ENCODE peak calls at places on chromosomes 16 and 17, in five cellular contexts. One of them, this sample, is unnamed. For H3K4me1, the result is how much of the 10 kb centered on the place peaks cover.

GRCh38 chr17:17797119-17797809 is 39.5 kb downstream of the SREBF1 start:
- DNase-seq in DND-41: no peak
- DNase-seq in lung: no peak
- DNase-seq in uterus: no peak
- DNase-seq in mesendoderm: no peak
- DNase-seq in this sample: no peak

GRCh38 chr16:20410153-20410723 is 904 bp downstream of the ACSM5 start:
- DNase-seq in DND-41: no peak
- DNase-seq in lung: no peak
- DNase-seq in uterus: no peak
- DNase-seq in mesendoderm: no peak
- DNase-seq in this sample: no peak

GRCh38 chr17:39097159-39097519 is 54.3 kb downstream of the PLXDC1 start:
- DNase-seq in DND-41: no peak
- DNase-seq in lung: no peak
- DNase-seq in uterus: no peak
- DNase-seq in mesendoderm: no peak
- DNase-seq in this sample: no peak

GRCh38 chr17:10657123-10657522 is at the start of gene MYH3:
- DNase-seq in DND-41: no peak
- DNase-seq in lung: no peak
- DNase-seq in uterus: no peak
- DNase-seq in mesendoderm: no peak
- DNase-seq in this sample: no peak

GRCh38 chr17:17993852-17994251 is 21.2 kb downstream of the DRC3 start:
- DNase-seq in DND-41: no peak
- DNase-seq in lung: no peak
- DNase-seq in uterus: no peak
- DNase-seq in mesendoderm: no peak
- DNase-seq in this sample: no peak

GRCh38 chr17:78748048-78748729 is 33.9 kb downstream of the CYTH1 start:
- DNase-seq in DND-41: no peak
- DNase-seq in lung: no peak
- DNase-seq in uterus: no peak
- DNase-seq in mesendoderm: no peak
- DNase-seq in this sample: peak

GRCh38 chr17:68804777-68805176 is 150.4 kb downstream of the ABCA8 start:
- DNase-seq in DND-41: no peak
- DNase-seq in lung: no peak
- DNase-seq in uterus: no peak
- DNase-seq in mesendoderm: no peak
- DNase-seq in this sample: no peak

GRCh38 chr16:67101683-67102082 is 8.1 kb upstream of the PHAF1 start:
- DNase-seq in DND-41: no peak
- DNase-seq in lung: no peak
- DNase-seq in uterus: no peak
- DNase-seq in mesendoderm: no peak
- DNase-seq in this sample: no peak

GRCh38 chr16:14514967-14515366 is 115.1 kb downstream of the PARN start:
- DNase-seq in DND-41: no peak
- DNase-seq in lung: no peak
- DNase-seq in uterus: no peak
- DNase-seq in mesendoderm: no peak
- DNase-seq in this sample: no peak

GRCh38 chr16:70706948-70707465 is 21.2 kb upstream of the MTSS2 start:
- DNase-seq in DND-41: no peak
- DNase-seq in lung: no peak
- DNase-seq in uterus: peak
- DNase-seq in mesendoderm: no peak
- DNase-seq in this sample: no peak

GRCh38 chr17:40097931-40098845 is 2.2 kb downstream of the NR1D1 start:
- DNase-seq in DND-41: no peak
- DNase-seq in lung: peak
- DNase-seq in uterus: peak
- DNase-seq in mesendoderm: no peak
- DNase-seq in this sample: no peak

GRCh38 chr16:70267516-70267915 is 15.8 kb upstream of the EXOSC6 start:
- DNase-seq in DND-41: peak
- DNase-seq in lung: no peak
- DNase-seq in uterus: no peak
- DNase-seq in mesendoderm: peak
- DNase-seq in this sample: peak

GRCh38 chr17:5537251-5537650 is 47.1 kb downstream of the NLRP1 start:
- DNase-seq in DND-41: no peak
- DNase-seq in lung: no peak
- DNase-seq in uterus: no peak
- DNase-seq in mesendoderm: no peak
- DNase-seq in this sample: no peak

GRCh38 chr17:32863559-32863958 is 13.4 kb downstream of the MYO1D start:
- DNase-seq in DND-41: no peak
- DNase-seq in lung: no peak
- DNase-seq in uterus: no peak
- DNase-seq in mesendoderm: no peak
- DNase-seq in this sample: no peak

GRCh38 chr16:8751481-8752311 is 45.7 kb downstream of the TMEM186 start:
- DNase-seq in DND-41: no peak
- DNase-seq in lung: no peak
- DNase-seq in uterus: no peak
- DNase-seq in mesendoderm: peak
- DNase-seq in this sample: no peak

GRCh38 chr16:30761427-30761927 is 385 bp downstream of the CFAP119 start:
- DNase-seq in DND-41: peak
- DNase-seq in lung: no peak
- DNase-seq in uterus: no peak
- DNase-seq in mesendoderm: peak
- DNase-seq in this sample: peak

GRCh38 chr16:11151156-11151904 is 104.7 kb downstream of the SOCS1 start:
- DNase-seq in DND-41: no peak
- DNase-seq in lung: no peak
- DNase-seq in uterus: no peak
- DNase-seq in mesendoderm: no peak
- DNase-seq in this sample: no peak

GRCh38 chr16:6132121-6132520 is 1034.5 kb upstream of the EEF2KMT start:
- DNase-seq in DND-41: no peak
- DNase-seq in lung: no peak
- DNase-seq in uterus: no peak
- DNase-seq in mesendoderm: peak
- DNase-seq in this sample: no peak

GRCh38 chr16:6133009-6133408 is 1035.4 kb upstream of the EEF2KMT start:
- DNase-seq in DND-41: no peak
- DNase-seq in lung: no peak
- DNase-seq in uterus: no peak
- DNase-seq in mesendoderm: peak
- DNase-seq in this sample: no peak

GRCh38 chr16:6125483-6126259 is 1028.1 kb upstream of the EEF2KMT start:
- DNase-seq in DND-41: no peak
- DNase-seq in lung: no peak
- DNase-seq in uterus: no peak
- DNase-seq in mesendoderm: no peak
- DNase-seq in this sample: no peak

DNA sequence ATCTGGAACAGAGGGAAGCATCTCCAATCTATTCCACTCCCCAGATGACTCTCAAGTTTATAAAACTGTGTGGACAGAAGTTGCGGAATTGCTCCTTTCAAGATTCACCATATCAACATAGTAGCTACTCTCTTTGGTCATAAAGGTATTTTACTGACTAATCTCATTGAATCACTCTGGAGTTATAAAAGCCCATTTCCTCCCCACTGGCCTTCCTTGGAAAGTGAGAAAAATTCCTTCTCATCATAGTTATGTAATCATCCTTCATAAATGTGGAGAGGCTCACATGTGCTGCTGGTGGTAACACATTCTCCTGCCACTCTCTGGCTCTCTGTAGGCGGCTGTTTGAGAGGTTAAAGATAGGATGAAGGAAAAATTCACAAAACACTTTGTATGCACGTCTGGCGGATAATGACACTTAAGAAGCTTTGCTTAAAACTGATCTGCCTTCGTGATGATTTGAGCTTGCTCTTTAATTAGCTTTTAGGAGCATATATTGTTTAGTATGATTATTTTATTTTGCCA is 1034.0 kb upstream of the EEF2KMT start:
- DNase-seq in DND-41: no peak
- DNase-seq in lung: no peak
- DNase-seq in uterus: no peak
- DNase-seq in mesendoderm: no peak
- DNase-seq in this sample: no peak
- H3K27ac ChIP-seq in DND-41: no peak
- H3K27ac ChIP-seq in lung: no peak
- H3K27ac ChIP-seq in uterus: no peak
- H3K27ac ChIP-seq in mesendoderm: no peak
- H3K27ac ChIP-seq in this sample: no peak

DNA sequence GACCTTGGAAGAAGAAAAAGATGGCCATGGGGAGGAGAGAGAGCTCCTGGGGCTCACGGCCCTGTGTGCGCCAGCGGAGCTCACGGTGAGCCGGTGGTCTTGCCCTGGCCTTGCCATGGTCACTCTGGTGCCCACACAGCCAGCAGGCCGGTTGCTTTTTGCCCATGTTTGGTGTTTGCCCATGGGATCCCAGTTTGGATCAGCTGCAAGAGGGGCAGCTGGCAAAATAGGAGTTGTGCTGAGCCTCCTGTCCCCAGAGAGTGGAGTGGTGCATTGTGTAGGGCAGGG is 1.6 kb downstream of the NHERF1 start:
- DNase-seq in DND-41: no peak
- DNase-seq in lung: no peak
- DNase-seq in uterus: no peak
- DNase-seq in mesendoderm: no peak
- DNase-seq in this sample: no peak
- H3K4me1 ChIP-seq in DND-41: half or more
- H3K4me1 ChIP-seq in lung: under half
- H3K4me1 ChIP-seq in uterus: under half
- H3K4me1 ChIP-seq in mesendoderm: under half
- H3K4me1 ChIP-seq in this sample: half or more

GRCh38 chr17:20191066-20191465 is 181.9 kb downstream of the SPECC1 start:
- DNase-seq in DND-41: no peak
- DNase-seq in lung: no peak
- DNase-seq in uterus: no peak
- DNase-seq in mesendoderm: no peak
- DNase-seq in this sample: no peak
- H3K27ac ChIP-seq in DND-41: no peak
- H3K27ac ChIP-seq in lung: no peak
- H3K27ac ChIP-seq in uterus: no peak
- H3K27ac ChIP-seq in mesendoderm: no peak
- H3K27ac ChIP-seq in this sample: no peak

GRCh38 chr17:81934098-81934757 is 2.9 kb downstream of the PYCR1 start:
- DNase-seq in DND-41: no peak
- DNase-seq in lung: no peak
- DNase-seq in uterus: no peak
- DNase-seq in mesendoderm: no peak
- DNase-seq in this sample: no peak

GRCh38 chr17:81934850-81935708 is 2.0 kb downstream of the PYCR1 start:
- DNase-seq in DND-41: no peak
- DNase-seq in lung: no peak
- DNase-seq in uterus: no peak
- DNase-seq in mesendoderm: no peak
- DNase-seq in this sample: no peak

GRCh38 chr17:81932333-81932983 is 4.6 kb downstream of the PYCR1 start:
- DNase-seq in DND-41: no peak
- DNase-seq in lung: no peak
- DNase-seq in uterus: no peak
- DNase-seq in mesendoderm: no peak
- DNase-seq in this sample: no peak

GRCh38 chr17:81933178-81933699 is 3.9 kb downstream of the PYCR1 start:
- DNase-seq in DND-41: no peak
- DNase-seq in lung: no peak
- DNase-seq in uterus: no peak
- DNase-seq in mesendoderm: no peak
- DNase-seq in this sample: no peak

GRCh38 chr17:81935709-81936084 is 1.4 kb downstream of the PYCR1 start:
- DNase-seq in DND-41: no peak
- DNase-seq in lung: no peak
- DNase-seq in uterus: no peak
- DNase-seq in mesendoderm: no peak
- DNase-seq in this sample: no peak
- H3K4me1 ChIP-seq in DND-41: under half
- H3K4me1 ChIP-seq in lung: under half
- H3K4me1 ChIP-seq in uterus: under half
- H3K4me1 ChIP-seq in mesendoderm: under half
- H3K4me1 ChIP-seq in this sample: under half

GRCh38 chr17:77319211-77320031 is 178.7 kb downstream of the SEC14L1 start:
- DNase-seq in DND-41: peak
- DNase-seq in lung: peak
- DNase-seq in uterus: peak
- DNase-seq in mesendoderm: peak
- DNase-seq in this sample: peak

GRCh38 chr17:77322284-77322533 is 181.4 kb downstream of the SEC14L1 start:
- DNase-seq in DND-41: no peak
- DNase-seq in lung: no peak
- DNase-seq in uterus: no peak
- DNase-seq in mesendoderm: no peak
- DNase-seq in this sample: no peak

GRCh38 chr17:77318491-77319210 is 177.9 kb downstream of the SEC14L1 start:
- DNase-seq in DND-41: no peak
- DNase-seq in lung: no peak
- DNase-seq in uterus: peak
- DNase-seq in mesendoderm: peak
- DNase-seq in this sample: no peak

GRCh38 chr17:77320046-77320445 is 179.3 kb downstream of the SEC14L1 start:
- DNase-seq in DND-41: no peak
- DNase-seq in lung: no peak
- DNase-seq in uterus: peak
- DNase-seq in mesendoderm: no peak
- DNase-seq in this sample: no peak

GRCh38 chr17:77320501-77321256 is 179.9 kb downstream of the SEC14L1 start:
- DNase-seq in DND-41: no peak
- DNase-seq in lung: no peak
- DNase-seq in uterus: peak
- DNase-seq in mesendoderm: no peak
- DNase-seq in this sample: no peak
- H3K27ac ChIP-seq in DND-41: no peak
- H3K27ac ChIP-seq in lung: peak
- H3K27ac ChIP-seq in uterus: peak
- H3K27ac ChIP-seq in mesendoderm: no peak
- H3K27ac ChIP-seq in this sample: no peak

DNA sequence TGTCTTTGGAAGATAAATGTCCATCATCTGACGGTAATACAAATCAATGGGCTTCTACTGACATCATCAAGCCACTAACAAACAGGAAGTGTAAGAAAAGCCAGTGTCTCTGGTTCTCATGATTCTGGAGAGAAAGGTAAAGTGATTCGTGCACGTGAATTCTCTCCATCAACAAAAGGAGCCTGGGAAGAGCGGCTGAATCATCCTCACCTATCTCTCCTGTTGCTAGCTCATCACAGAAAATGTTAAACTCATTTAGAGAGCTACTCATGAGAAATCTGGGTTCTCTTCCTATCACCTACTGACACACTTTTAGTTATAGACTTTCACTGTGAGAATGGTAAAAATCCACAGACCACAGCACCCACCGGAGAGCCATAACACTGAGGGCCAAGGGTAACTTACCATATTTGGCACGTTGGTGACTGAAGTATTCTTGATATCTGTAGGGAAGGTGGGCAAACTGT is 70.3 kb downstream of the CREBBP start:
- DNase-seq in DND-41: no peak
- DNase-seq in lung: no peak
- DNase-seq in uterus: no peak
- DNase-seq in mesendoderm: no peak
- DNase-seq in this sample: no peak
- H3K4me1 ChIP-seq in DND-41: under half
- H3K4me1 ChIP-seq in lung: under half
- H3K4me1 ChIP-seq in uterus: under half
- H3K4me1 ChIP-seq in mesendoderm: under half
- H3K4me1 ChIP-seq in this sample: half or more

GRCh38 chr17:28335201-28335958 is at the start of the genes IFT20 and TNFAIP1:
- DNase-seq in DND-41: peak
- DNase-seq in lung: peak
- DNase-seq in uterus: peak
- DNase-seq in mesendoderm: peak
- DNase-seq in this sample: peak
- H3K27ac ChIP-seq in DND-41: peak
- H3K27ac ChIP-seq in lung: peak
- H3K27ac ChIP-seq in uterus: peak
- H3K27ac ChIP-seq in mesendoderm: peak
- H3K27ac ChIP-seq in this sample: peak

This sample was measured in CD4-positive, alpha-beta memory T cell.